ENCODE peak calls at places on chromosomes 1 and 21, in ten cellular contexts. One of them, this sample, is unnamed.

GRCh38 chr1:155176544-155177071 is 3.0 kb downstream of the TRIM46 start:
- DNase-seq in NCI-H1694: peak
- DNase-seq in T-helper 9 cell: peak
- DNase-seq in activated CD8-positive, alpha-beta memory T cell treated with anti-CD3 and anti-CD28 coated beads for 1 hour: peak
- DNase-seq in HAP-1: peak
- DNase-seq in germinal center: peak
- DNase-seq in DMS153: peak
- DNase-seq in body of pancreas: peak
- DNase-seq in stimulated activated naive CD8-positive, alpha-beta T cell treated with anti-CD3 and anti-CD28 coated beads, Interleukin-15, Interleukin-2, amounts not matched to agents 100 U/mL and 50 U/mL, for 24 hours: peak
- DNase-seq in EL: peak
- DNase-seq in this sample: peak

GRCh38 chr21:39149882-39150281 is 33.4 kb downstream of the PSMG1 start:
- DNase-seq in NCI-H1694: no peak
- DNase-seq in T-helper 9 cell: no peak
- DNase-seq in activated CD8-positive, alpha-beta memory T cell treated with anti-CD3 and anti-CD28 coated beads for 1 hour: no peak
- DNase-seq in HAP-1: no peak
- DNase-seq in germinal center: no peak
- DNase-seq in DMS153: no peak
- DNase-seq in body of pancreas: no peak
- DNase-seq in stimulated activated naive CD8-positive, alpha-beta T cell treated with anti-CD3 and anti-CD28 coated beads, Interleukin-15, Interleukin-2, amounts not matched to agents 100 U/mL and 50 U/mL, for 24 hours: no peak
- DNase-seq in EL: no peak
- DNase-seq in this sample: no peak

GRCh38 chr1:27564710-27565649 is 39.0 kb downstream of the AHDC1 start:
- DNase-seq in NCI-H1694: peak
- DNase-seq in T-helper 9 cell: no peak
- DNase-seq in activated CD8-positive, alpha-beta memory T cell treated with anti-CD3 and anti-CD28 coated beads for 1 hour: no peak
- DNase-seq in HAP-1: no peak
- DNase-seq in germinal center: no peak
- DNase-seq in DMS153: no peak
- DNase-seq in body of pancreas: peak
- DNase-seq in stimulated activated naive CD8-positive, alpha-beta T cell treated with anti-CD3 and anti-CD28 coated beads, Interleukin-15, Interleukin-2, amounts not matched to agents 100 U/mL and 50 U/mL, for 24 hours: no peak
- DNase-seq in EL: no peak
- DNase-seq in this sample: peak

GRCh38 chr1:32963746-32964460 is 706 bp downstream of the RNF19B start:
- DNase-seq in NCI-H1694: no peak
- DNase-seq in T-helper 9 cell: peak
- DNase-seq in activated CD8-positive, alpha-beta memory T cell treated with anti-CD3 and anti-CD28 coated beads for 1 hour: peak
- DNase-seq in HAP-1: peak
- DNase-seq in germinal center: peak
- DNase-seq in DMS153: peak
- DNase-seq in body of pancreas: peak
- DNase-seq in stimulated activated naive CD8-positive, alpha-beta T cell treated with anti-CD3 and anti-CD28 coated beads, Interleukin-15, Interleukin-2, amounts not matched to agents 100 U/mL and 50 U/mL, for 24 hours: peak
- DNase-seq in EL: peak
- DNase-seq in this sample: peak

GRCh38 chr1:219495737-219496408 is 117.0 kb downstream of the ZC3H11B start:
- DNase-seq in NCI-H1694: no peak
- DNase-seq in T-helper 9 cell: no peak
- DNase-seq in activated CD8-positive, alpha-beta memory T cell treated with anti-CD3 and anti-CD28 coated beads for 1 hour: no peak
- DNase-seq in HAP-1: no peak
- DNase-seq in germinal center: no peak
- DNase-seq in DMS153: no peak
- DNase-seq in body of pancreas: no peak
- DNase-seq in stimulated activated naive CD8-positive, alpha-beta T cell treated with anti-CD3 and anti-CD28 coated beads, Interleukin-15, Interleukin-2, amounts not matched to agents 100 U/mL and 50 U/mL, for 24 hours: no peak
- DNase-seq in EL: no peak
- DNase-seq in this sample: no peak

GRCh38 chr1:207302618-207303408 is 18.7 kb upstream of the CD55 start:
- DNase-seq in NCI-H1694: no peak
- DNase-seq in T-helper 9 cell: no peak
- DNase-seq in activated CD8-positive, alpha-beta memory T cell treated with anti-CD3 and anti-CD28 coated beads for 1 hour: no peak
- DNase-seq in HAP-1: no peak
- DNase-seq in germinal center: no peak
- DNase-seq in DMS153: no peak
- DNase-seq in body of pancreas: no peak
- DNase-seq in stimulated activated naive CD8-positive, alpha-beta T cell treated with anti-CD3 and anti-CD28 coated beads, Interleukin-15, Interleukin-2, amounts not matched to agents 100 U/mL and 50 U/mL, for 24 hours: no peak
- DNase-seq in EL: no peak
- DNase-seq in this sample: no peak

GRCh38 chr21:16794944-16795343 is 717.9 kb upstream of the CXADR start:
- DNase-seq in NCI-H1694: no peak
- DNase-seq in T-helper 9 cell: no peak
- DNase-seq in activated CD8-positive, alpha-beta memory T cell treated with anti-CD3 and anti-CD28 coated beads for 1 hour: no peak
- DNase-seq in HAP-1: no peak
- DNase-seq in germinal center: no peak
- DNase-seq in DMS153: no peak
- DNase-seq in body of pancreas: no peak
- DNase-seq in stimulated activated naive CD8-positive, alpha-beta T cell treated with anti-CD3 and anti-CD28 coated beads, Interleukin-15, Interleukin-2, amounts not matched to agents 100 U/mL and 50 U/mL, for 24 hours: no peak
- DNase-seq in EL: peak
- DNase-seq in this sample: no peak

GRCh38 chr1:68207129-68207689 is 25.1 kb downstream of the WLS start:
- DNase-seq in NCI-H1694: no peak
- DNase-seq in T-helper 9 cell: no peak
- DNase-seq in activated CD8-positive, alpha-beta memory T cell treated with anti-CD3 and anti-CD28 coated beads for 1 hour: no peak
- DNase-seq in HAP-1: no peak
- DNase-seq in germinal center: no peak
- DNase-seq in DMS153: no peak
- DNase-seq in body of pancreas: no peak
- DNase-seq in stimulated activated naive CD8-positive, alpha-beta T cell treated with anti-CD3 and anti-CD28 coated beads, Interleukin-15, Interleukin-2, amounts not matched to agents 100 U/mL and 50 U/mL, for 24 hours: no peak
- DNase-seq in EL: peak
- DNase-seq in this sample: no peak

GRCh38 chr1:236734141-236734765 is 48.0 kb downstream of the ACTN2 start:
- DNase-seq in NCI-H1694: no peak
- DNase-seq in T-helper 9 cell: no peak
- DNase-seq in activated CD8-positive, alpha-beta memory T cell treated with anti-CD3 and anti-CD28 coated beads for 1 hour: no peak
- DNase-seq in HAP-1: no peak
- DNase-seq in germinal center: no peak
- DNase-seq in DMS153: no peak
- DNase-seq in body of pancreas: no peak
- DNase-seq in stimulated activated naive CD8-positive, alpha-beta T cell treated with anti-CD3 and anti-CD28 coated beads, Interleukin-15, Interleukin-2, amounts not matched to agents 100 U/mL and 50 U/mL, for 24 hours: no peak
- DNase-seq in EL: peak
- DNase-seq in this sample: no peak

GRCh38 chr1:198118136-198118535 is 38.7 kb upstream of the NEK7 start:
- DNase-seq in NCI-H1694: no peak
- DNase-seq in T-helper 9 cell: no peak
- DNase-seq in activated CD8-positive, alpha-beta memory T cell treated with anti-CD3 and anti-CD28 coated beads for 1 hour: no peak
- DNase-seq in HAP-1: no peak
- DNase-seq in germinal center: no peak
- DNase-seq in DMS153: no peak
- DNase-seq in body of pancreas: peak
- DNase-seq in stimulated activated naive CD8-positive, alpha-beta T cell treated with anti-CD3 and anti-CD28 coated beads, Interleukin-15, Interleukin-2, amounts not matched to agents 100 U/mL and 50 U/mL, for 24 hours: no peak
- DNase-seq in EL: peak
- DNase-seq in this sample: peak

GRCh38 chr1:228975238-228975929 is 240.1 kb downstream of the RHOU start:
- DNase-seq in NCI-H1694: no peak
- DNase-seq in T-helper 9 cell: no peak
- DNase-seq in activated CD8-positive, alpha-beta memory T cell treated with anti-CD3 and anti-CD28 coated beads for 1 hour: no peak
- DNase-seq in HAP-1: no peak
- DNase-seq in germinal center: no peak
- DNase-seq in DMS153: no peak
- DNase-seq in body of pancreas: no peak
- DNase-seq in stimulated activated naive CD8-positive, alpha-beta T cell treated with anti-CD3 and anti-CD28 coated beads, Interleukin-15, Interleukin-2, amounts not matched to agents 100 U/mL and 50 U/mL, for 24 hours: no peak
- DNase-seq in EL: no peak
- DNase-seq in this sample: no peak

GRCh38 chr1:7069888-7070287 is 284.6 kb downstream of the CAMTA1 start:
- DNase-seq in NCI-H1694: no peak
- DNase-seq in T-helper 9 cell: no peak
- DNase-seq in activated CD8-positive, alpha-beta memory T cell treated with anti-CD3 and anti-CD28 coated beads for 1 hour: no peak
- DNase-seq in HAP-1: no peak
- DNase-seq in germinal center: no peak
- DNase-seq in DMS153: no peak
- DNase-seq in body of pancreas: no peak
- DNase-seq in stimulated activated naive CD8-positive, alpha-beta T cell treated with anti-CD3 and anti-CD28 coated beads, Interleukin-15, Interleukin-2, amounts not matched to agents 100 U/mL and 50 U/mL, for 24 hours: no peak
- DNase-seq in EL: peak
- DNase-seq in this sample: no peak